ENCODE peak calls at places on chromosomes 13 and 19, in nine cellular contexts. G is stomach; X is PC-3; O is sigmoid colon; A is CD8-positive, alpha-beta T cell; V is CD8-positive, alpha-beta memory T cell; E is uterus; L is heart right ventricle; I is left lung. Z is an unnamed sample. For H3K4me1 and H3K9me3, the result is how much of the 10 kb centered on the place peaks cover.

GRCh38 chr13:49760555-49760954 is 31.9 kb downstream of the KPNA3 start:
- DNase-seq in L (no peak), O (no peak), I (no peak), G (no peak), A (no peak), X (no peak), E (no peak), V (no peak), Z (no peak)

GRCh38 chr13:92221916-92222315 is 823.5 kb downstream of the GPC5 start:
- DNase-seq in V (no peak), X (no peak), I (no peak), L (no peak), A (no peak), O (no peak), G (no peak), E (no peak), Z (no peak)

GRCh38 chr13:21465710-21466160 is 6.6 kb upstream of the ZDHHC20 start:
- DNase-seq in E (no peak), L (no peak), G (peak), O (no peak), I (no peak), X (peak), V (no peak), A (no peak), Z (no peak)

GRCh38 chr13:76717092-76717491 is 169.1 kb downstream of the KCTD12 start:
- DNase-seq in V (no peak), E (no peak), A (no peak), L (no peak), G (no peak), X (no peak), I (no peak), O (no peak), Z (no peak)

GRCh38 chr19:6866646-6867255 is 20.6 kb upstream of the ADGRE1 start:
- DNase-seq in V (no peak), L (no peak), E (no peak), I (no peak), G (no peak), O (no peak), X (peak), A (no peak), Z (no peak)

GRCh38 chr19:4103073-4103418 is 20.9 kb downstream of the MAP2K2 start:
- DNase-seq in X (peak), I (no peak), G (no peak), O (no peak), A (no peak), E (no peak), V (no peak), L (no peak), Z (no peak)

GRCh38 chr13:21798181-21798580 is 127.3 kb downstream of the FGF9 start:
- DNase-seq in O (no peak), E (no peak), A (no peak), X (no peak), L (no peak), V (no peak), G (no peak), I (no peak), Z (no peak)

GRCh38 chr13:66036024-66036614 is 1194.0 kb downstream of the PCDH9 start:
- DNase-seq in O (no peak), I (no peak), E (no peak), L (no peak), V (no peak), X (no peak), A (no peak), G (no peak), Z (no peak)

GRCh38 chr19:4717191-4717965 is 6.3 kb downstream of the DPP9 start:
- DNase-seq in O (no peak), X (peak), A (no peak), I (no peak), E (no peak), V (no peak), L (no peak), G (no peak), Z (no peak)

GRCh38 chr13:33213797-33214196 is 71.8 kb downstream of the STARD13 start:
- DNase-seq in O (no peak), G (peak), A (no peak), L (no peak), X (no peak), I (no peak), V (no peak), E (no peak), Z (no peak)

GRCh38 chr13:76038920-76039716 is 403.0 kb downstream of the LMO7 start:
- DNase-seq in L (no peak), O (no peak), I (no peak), V (no peak), E (no peak), G (no peak), A (no peak), X (peak), Z (no peak)

GRCh38 chr13:32019612-32020233 is 11.9 kb upstream of the FRY start:
- DNase-seq in V (no peak), G (no peak), I (no peak), A (peak), L (no peak), E (peak), X (peak), O (no peak), Z (no peak)

GRCh38 chr13:48412100-48412556 is 785 bp downstream of the LPAR6 start:
- DNase-seq in O (no peak), L (no peak), G (no peak), A (no peak), E (no peak), I (no peak), X (peak), V (no peak), Z (no peak)

GRCh38 chr13:23470706-23471610 is 37.5 kb upstream of the SACS start:
- DNase-seq in L (no peak), E (no peak), X (peak), A (no peak), V (no peak), G (no peak), I (no peak), O (no peak), Z (no peak)

GRCh38 chr19:49544154-49544553 is 16.4 kb downstream of the RCN3 start:
- DNase-seq in G (no peak), O (no peak), A (no peak), L (no peak), V (no peak), X (no peak), E (no peak), I (no peak), Z (no peak)

GRCh38 chr19:10462557-10462956 is 40.6 kb downstream of the KEAP1 start:
- DNase-seq in A (no peak), G (no peak), O (no peak), I (no peak), X (no peak), E (no peak), V (no peak), L (no peak), Z (no peak)

GRCh38 chr19:33241530-33242101 is 16.0 kb upstream of the SLC7A10 start:
- DNase-seq in G (peak), E (peak), L (no peak), I (peak), V (peak), O (no peak), X (peak), A (no peak), Z (no peak)

GRCh38 chr19:17406039-17406886 is 833 bp upstream of the BST2 start:
- DNase-seq in G (no peak), O (no peak), A (no peak), I (no peak), X (no peak), L (no peak), E (no peak), V (no peak), Z (no peak)

GRCh38 chr13:79457948-79458347 is 23.0 kb upstream of the NDFIP2 start:
- DNase-seq in X (peak), I (no peak), O (no peak), V (no peak), G (no peak), L (no peak), A (no peak), E (no peak), Z (no peak)

GRCh38 chr19:10884273-10884672 is 12.9 kb downstream of the CARM1 start:
- DNase-seq in G (no peak), L (no peak), A (no peak), E (peak), I (no peak), V (no peak), O (peak), X (peak), Z (no peak)

GRCh38 chr13:99736541-99736940 is 235.0 kb downstream of the ZIC5 start:
- DNase-seq in X (no peak), G (peak), A (no peak), L (no peak), E (no peak), O (no peak), V (no peak), I (no peak), Z (no peak)

GRCh38 chr19:35563207-35563829 is at the start of gene ATP4A:
- DNase-seq in E (no peak), L (no peak), O (no peak), V (no peak), I (no peak), G (no peak), A (no peak), X (no peak), Z (no peak)

GRCh38 chr13:33794576-33794975 is 23.4 kb upstream of the RFC3 start:
- DNase-seq in L (no peak), O (no peak), G (no peak), E (no peak), I (no peak), A (no peak), X (no peak), V (no peak), Z (no peak)

GRCh38 chr19:37979547-37980082 is 72.6 kb downstream of the SIPA1L3 start:
- DNase-seq in E (no peak), X (no peak), G (peak), I (no peak), A (no peak), L (no peak), V (no peak), O (no peak), Z (no peak)

GRCh38 chr19:5625641-5626040 is 2.8 kb downstream of the SAFB start:
- DNase-seq in E (no peak), A (no peak), O (no peak), I (no peak), L (no peak), V (no peak), G (no peak), X (no peak), Z (no peak)

DNA sequence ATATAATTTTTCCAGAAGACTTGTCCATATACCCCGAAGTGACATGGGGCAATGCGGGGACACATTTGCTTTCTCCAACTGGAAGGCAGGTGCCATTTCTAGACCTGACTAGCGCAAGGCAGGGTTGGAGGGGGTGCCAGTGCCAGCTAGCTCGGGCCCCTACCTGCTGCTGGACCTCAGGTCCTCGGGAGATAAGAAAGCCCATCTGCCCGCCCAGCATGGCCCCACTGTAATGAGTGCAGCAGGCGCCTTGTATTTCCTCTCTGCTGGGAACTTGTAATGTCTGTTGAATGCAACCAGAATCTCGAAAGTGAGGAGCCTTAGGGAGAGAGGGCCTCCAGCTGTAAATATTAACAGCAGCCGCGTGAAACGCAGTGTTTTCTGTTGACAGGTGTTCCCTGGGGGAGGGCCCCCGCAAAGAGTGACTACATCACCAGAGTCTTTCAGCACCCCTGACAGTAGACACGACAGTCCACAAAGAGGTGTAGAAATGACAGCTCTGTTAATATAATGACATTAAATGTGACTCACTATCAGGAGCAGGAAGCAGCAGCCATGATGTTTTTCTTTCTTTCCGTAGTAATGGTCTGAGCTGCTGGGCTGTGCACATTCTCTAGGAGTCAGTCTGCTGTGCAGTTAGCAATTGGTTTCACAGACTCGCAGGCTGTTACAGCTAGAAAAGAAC is 58.8 kb upstream of the WASF3 start:
- DNase-seq in L (no peak), G (no peak), E (no peak), X (no peak), V (no peak), O (peak), A (no peak), I (no peak), Z (no peak)
- H3K4me1 ChIP-seq in L (under half), G (under half), E (under half), X (under half), V (under half), O (under half), A (under half), I (under half), Z (under half)

GRCh38 chr13:93244918-93245280 is 18.3 kb downstream of the GPC6 start:
- DNase-seq in G (no peak), A (no peak), V (no peak), O (no peak), L (no peak), X (no peak), E (no peak), I (no peak), Z (no peak)

GRCh38 chr13:93244141-93244917 is 17.7 kb downstream of the GPC6 start:
- DNase-seq in L (no peak), V (no peak), O (no peak), X (no peak), E (no peak), I (no peak), G (no peak), A (no peak), Z (no peak)

GRCh38 chr13:93248627-93249047 is 22.0 kb downstream of the GPC6 start:
- DNase-seq in E (no peak), I (peak), X (peak), O (no peak), A (no peak), L (no peak), G (peak), V (no peak), Z (no peak)

GRCh38 chr13:93243375-93244063 is 16.9 kb downstream of the GPC6 start:
- DNase-seq in I (no peak), G (no peak), X (no peak), L (no peak), O (no peak), E (no peak), V (no peak), A (no peak), Z (no peak)

GRCh38 chr13:93246069-93246468 is 19.5 kb downstream of the GPC6 start:
- DNase-seq in O (no peak), I (no peak), G (no peak), A (no peak), E (no peak), L (no peak), V (no peak), X (no peak), Z (no peak)
- H3K9me3 ChIP-seq in O (under half), I (under half), G (under half), A (under half), E (under half), L (under half), V (under half), X (under half), Z (under half)

GRCh38 chr19:19039901-19040300 is 6.5 kb downstream of the ARMC6 start:
- DNase-seq in I (no peak), G (no peak), E (no peak), A (peak), O (no peak), X (no peak), V (peak), L (no peak), Z (no peak)
- H3K27ac ChIP-seq in I (peak), G (no peak), E (no peak), A (peak), O (no peak), X (no peak), V (no peak), L (no peak), Z (no peak)

GRCh38 chr13:110433014-110433413 is 125.9 kb downstream of the COL4A2 start:
- DNase-seq in X (no peak), L (peak), G (no peak), V (no peak), I (peak), E (no peak), O (peak), A (no peak), Z (peak)
- H3K4me1 ChIP-seq in X (under half), L (under half), G (under half), V (under half), I (under half), E (under half), O (half or more), A (under half), Z (half or more)

Z was measured in thoracic aorta.